ENCODE peak calls at places on chromosomes 11 and 22, in ten cellular contexts. C, H, N, F, G, M, Y, V, J and Z are unnamed samples.

GRCh38 chr22:50530280-50530856 is 556 bp upstream of the TYMP start:
- DNase-seq in V (no peak), G (no peak), Y (peak), J (no peak), M (peak), N (peak), F (no peak), H (peak), C (peak), Z (peak)

GRCh38 chr11:61645179-61645868 is 34.9 kb upstream of the DAGLA start:
- DNase-seq in H (no peak), J (no peak), V (no peak), M (no peak), F (no peak), N (no peak), Y (no peak), G (no peak), C (no peak), Z (peak)

GRCh38 chr11:14894657-14895598 is 2.9 kb upstream of the CYP2R1 start:
- DNase-seq in G (peak), N (peak), J (no peak), V (no peak), C (peak), Y (peak), H (peak), F (no peak), M (no peak), Z (peak)

GRCh38 chr22:48881326-48881980 is 946.2 kb downstream of the BRD1 start:
- DNase-seq in J (no peak), M (no peak), Y (no peak), C (no peak), N (no peak), H (no peak), F (no peak), V (no peak), G (no peak), Z (no peak)

GRCh38 chr11:95924414-95924760 is 480 bp upstream of the MTMR2 start:
- DNase-seq in H (peak), G (peak), J (no peak), V (peak), Y (peak), M (no peak), C (no peak), N (no peak), F (no peak), Z (peak)

GRCh38 chr22:42937164-42937854 is 77.6 kb downstream of the PACSIN2 start:
- DNase-seq in V (peak), J (no peak), N (no peak), M (no peak), C (peak), F (no peak), H (peak), G (peak), Y (no peak), Z (peak)

GRCh38 chr22:26398741-26399153 is 30.3 kb upstream of the ASPHD2 start:
- DNase-seq in N (peak), V (peak), Y (peak), G (no peak), F (no peak), J (peak), H (peak), C (peak), M (no peak), Z (peak)

GRCh38 chr11:59770324-59770723 is 15.1 kb downstream of the STX3 start:
- DNase-seq in C (no peak), V (no peak), N (no peak), F (no peak), Y (no peak), M (no peak), G (no peak), H (no peak), J (no peak), Z (no peak)

GRCh38 chr11:59473015-59473414 is at the start of gene OR4D10:
- DNase-seq in H (no peak), Y (no peak), F (no peak), J (no peak), V (no peak), C (no peak), G (no peak), N (no peak), M (no peak), Z (no peak)

GRCh38 chr11:133833101-133833898 is 12.0 kb downstream of the SPATA19 start:
- DNase-seq in V (no peak), N (no peak), F (no peak), G (no peak), C (no peak), Y (no peak), H (no peak), M (peak), J (no peak), Z (no peak)

GRCh38 chr22:19820880-19821522 is 33.7 kb downstream of the GNB1L start:
- DNase-seq in F (no peak), H (no peak), J (no peak), V (no peak), G (no peak), N (no peak), C (no peak), M (peak), Y (no peak), Z (no peak)

GRCh38 chr11:64222651-64223000 is 3.4 kb downstream of the TRPT1 start:
- DNase-seq in J (no peak), Y (no peak), N (no peak), H (no peak), M (no peak), F (no peak), V (no peak), C (no peak), G (no peak), Z (peak)

GRCh38 chr11:36364551-36364950 is 68.5 kb downstream of the PRR5L start:
- DNase-seq in G (no peak), V (no peak), H (peak), N (no peak), M (no peak), C (peak), F (no peak), J (no peak), Y (no peak), Z (no peak)

GRCh38 chr11:65446446-65447277 is 24.1 kb downstream of the NEAT1 start:
- DNase-seq in M (peak), Y (peak), J (no peak), V (no peak), G (peak), C (no peak), N (peak), H (peak), F (no peak), Z (no peak)

GRCh38 chr11:61762798-61763197 is 10.4 kb downstream of the MYRF start:
- DNase-seq in M (no peak), V (no peak), F (no peak), J (no peak), Y (no peak), G (no peak), H (no peak), N (no peak), C (no peak), Z (no peak)

GRCh38 chr11:102361100-102362021 is 14.3 kb downstream of the BIRC2 start:
- DNase-seq in V (no peak), N (no peak), Y (no peak), F (no peak), G (no peak), J (no peak), M (no peak), H (peak), C (no peak), Z (no peak)

GRCh38 chr11:26028294-26028954 is 303.5 kb upstream of the ANO3 start:
- DNase-seq in J (peak), F (no peak), Y (no peak), H (peak), G (no peak), V (no peak), C (peak), M (no peak), N (no peak), Z (peak)

GRCh38 chr11:64036081-64037026 is 623 bp downstream of the FLRT1 start:
- DNase-seq in H (peak), C (peak), V (no peak), Y (peak), N (no peak), G (no peak), M (no peak), F (no peak), J (no peak), Z (peak)

GRCh38 chr11:126138636-126139540 is 72.6 kb downstream of the RPUSD4 start:
- DNase-seq in J (no peak), Y (peak), H (no peak), F (no peak), M (no peak), V (no peak), G (no peak), N (no peak), C (no peak), Z (no peak)

GRCh38 chr11:2277933-2278523 is 7.6 kb upstream of the ASCL2 start:
- DNase-seq in M (peak), G (no peak), Y (peak), F (no peak), N (no peak), J (no peak), H (no peak), C (no peak), V (no peak), Z (no peak)

GRCh38 chr22:43236401-43237166 is 49.6 kb upstream of the TTLL12 start:
- DNase-seq in V (no peak), F (no peak), J (no peak), H (no peak), C (no peak), Y (peak), N (no peak), G (no peak), M (no peak), Z (no peak)

GRCh38 chr11:77047007-77047927 is 13.1 kb downstream of the B3GNT6 start:
- DNase-seq in V (peak), H (peak), F (peak), J (peak), C (peak), Y (peak), G (peak), N (peak), M (no peak), Z (peak)

GRCh38 chr11:1564535-1565172 is 7.4 kb downstream of the DUSP8 start:
- DNase-seq in Y (no peak), J (peak), M (no peak), F (no peak), G (no peak), N (no peak), V (peak), H (peak), C (peak), Z (peak)

GRCh38 chr22:45584621-45585436 is 82.1 kb downstream of the FBLN1 start:
- DNase-seq in Y (no peak), J (no peak), V (no peak), F (no peak), N (no peak), G (no peak), M (no peak), C (no peak), H (no peak), Z (peak)

GRCh38 chr11:91972665-91973266 is 251.9 kb upstream of the FAT3 start:
- DNase-seq in F (no peak), V (no peak), G (no peak), M (no peak), J (no peak), H (no peak), Y (no peak), N (no peak), C (no peak), Z (no peak)

GRCh38 chr11:62402226-62402625 is 16.6 kb upstream of the SCGB1A1 start:
- DNase-seq in Y (peak), M (peak), V (no peak), F (no peak), N (peak), C (no peak), G (no peak), H (no peak), J (no peak), Z (peak)

GRCh38 chr22:23578306-23578705 is 1.8 kb downstream of the IGLL1 start:
- DNase-seq in N (no peak), V (no peak), G (no peak), F (no peak), H (no peak), Y (no peak), J (no peak), M (no peak), C (no peak), Z (no peak)

GRCh38 chr22:43777204-43777671 is 34.9 kb downstream of the EFCAB6 start:
- DNase-seq in C (peak), H (peak), F (no peak), M (no peak), Y (no peak), N (no peak), J (peak), V (no peak), G (no peak), Z (peak)

GRCh38 chr22:43750751-43751150 is 61.4 kb downstream of the EFCAB6 start:
- DNase-seq in M (no peak), Y (no peak), C (peak), F (no peak), N (no peak), J (no peak), V (no peak), G (no peak), H (no peak), Z (no peak)

GRCh38 chr11:61362542-61362875 is 335 bp downstream of the TMEM138 start:
- DNase-seq in Y (no peak), N (no peak), F (no peak), G (no peak), M (peak), H (peak), J (no peak), C (peak), V (no peak), Z (no peak)

GRCh38 chr11:8183136-8183535 is 14.3 kb upstream of the RIC3 start:
- DNase-seq in N (no peak), F (no peak), M (no peak), G (no peak), V (no peak), Y (no peak), H (no peak), J (no peak), C (no peak), Z (no peak)

DNA sequence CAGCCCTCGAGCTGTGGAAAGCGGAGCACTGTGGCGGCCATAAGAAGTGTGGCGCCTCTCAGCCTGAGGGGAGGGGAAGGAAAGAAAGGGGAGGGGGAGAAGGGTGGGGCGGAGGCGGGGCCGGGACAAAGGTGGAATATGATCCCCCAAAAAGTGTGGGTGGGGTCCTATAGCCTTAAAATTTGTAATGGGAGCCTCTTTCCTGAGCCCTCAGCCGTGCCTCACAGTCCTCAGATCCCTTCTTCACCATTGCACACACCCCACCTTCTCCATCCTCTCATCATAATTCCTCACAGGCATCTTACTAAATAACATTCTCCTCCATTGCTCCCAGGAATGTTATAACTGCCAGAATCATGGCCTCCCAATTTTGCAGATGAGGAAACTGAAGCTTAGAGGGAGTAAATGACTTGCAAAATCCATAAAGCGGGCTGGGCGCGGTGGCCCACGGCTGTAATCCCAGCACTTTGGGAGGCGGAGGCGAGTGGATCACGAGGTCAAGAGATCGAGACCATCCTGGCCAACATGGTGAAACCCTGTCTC is 600 bp upstream of the RAB6A start:
- DNase-seq in H (no peak), M (no peak), N (no peak), C (peak), F (no peak), Y (peak), V (no peak), G (no peak), J (no peak), Z (no peak)
- TF ChIP-seq CTCF in H (no peak), M (no peak), N (no peak), C (no peak), F (no peak), Y (no peak), V (no peak), G (no peak), J (no peak), Z (no peak)

GRCh38 chr11:12045914-12046635 is 37.6 kb upstream of the DKK3 start:
- DNase-seq in J (no peak), Y (no peak), V (no peak), N (no peak), G (no peak), M (no peak), H (no peak), C (peak), F (no peak), Z (no peak)

GRCh38 chr11:12044799-12045198 is 36.4 kb upstream of the DKK3 start:
- DNase-seq in J (no peak), C (no peak), G (no peak), H (no peak), F (no peak), Y (no peak), N (no peak), M (no peak), V (no peak), Z (no peak)

GRCh38 chr11:12042215-12042676 is 33.8 kb upstream of the DKK3 start:
- DNase-seq in Y (no peak), V (peak), H (peak), M (no peak), C (peak), F (no peak), N (no peak), G (no peak), J (peak), Z (peak)

GRCh38 chr11:12043221-12043620 is 34.8 kb upstream of the DKK3 start:
- DNase-seq in N (no peak), V (no peak), F (no peak), G (no peak), C (no peak), Y (no peak), H (no peak), M (no peak), J (no peak), Z (no peak)

DNA sequence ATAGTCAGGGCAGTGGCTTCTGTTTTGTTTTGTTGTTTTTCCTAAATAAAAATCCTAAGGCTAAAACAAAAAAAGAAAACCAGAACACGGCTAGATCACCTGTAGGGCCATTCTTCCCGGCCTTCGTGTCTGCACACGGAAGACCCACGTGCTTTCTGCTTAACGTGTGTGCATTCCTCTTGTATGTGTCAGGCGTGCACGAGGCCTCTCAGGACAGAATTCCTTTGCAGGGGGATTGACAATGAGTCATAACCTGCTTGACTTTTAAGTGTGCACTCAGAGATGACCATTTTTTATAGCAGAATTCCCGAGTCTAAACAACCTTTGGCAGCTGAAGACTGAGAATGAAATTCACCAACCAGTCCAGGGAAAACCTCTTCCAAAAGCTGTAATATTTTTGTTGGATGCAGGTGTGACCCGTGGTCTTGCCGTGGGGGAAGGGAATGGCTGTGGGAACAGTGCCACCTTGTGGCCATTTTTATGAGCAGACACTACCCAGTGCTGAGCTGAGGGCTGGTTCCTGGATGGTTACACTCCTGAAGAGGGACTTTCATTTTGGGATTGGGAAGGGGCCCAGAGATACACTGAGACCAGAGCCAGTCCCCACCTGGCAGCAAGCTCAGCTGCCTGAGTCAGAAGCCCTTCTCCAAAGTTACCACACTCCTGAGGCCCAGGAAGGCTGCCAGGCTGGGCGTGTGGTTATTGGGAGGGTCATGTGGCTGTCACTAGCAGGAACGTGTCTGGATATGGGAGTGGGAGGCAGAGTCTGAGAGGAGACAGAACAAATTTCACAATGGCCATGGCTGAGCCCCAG is 35.7 kb upstream of the DKK3 start:
- DNase-seq in J (peak), M (peak), V (peak), H (peak), F (no peak), N (peak), C (peak), Y (peak), G (no peak), Z (peak)
- H3K4me3 ChIP-seq in J (no peak), M (peak), V (peak), H (no peak), F (no peak), N (no peak), C (no peak), Y (no peak), G (no peak), Z (peak)

GRCh38 chr11:123151366-123151765 is 43.7 kb downstream of the CLMP start:
- DNase-seq in Y (no peak), N (no peak), C (no peak), V (no peak), M (no peak), G (no peak), F (no peak), H (no peak), J (no peak), Z (no peak)
- TF ChIP-seq CTCF in Y (no peak), N (no peak), C (no peak), V (no peak), M (no peak), G (no peak), F (no peak), H (no peak), J (no peak), Z (no peak)

GRCh38 chr22:36758792-36759271 is 17.1 kb downstream of the IFT27 start:
- DNase-seq in V (no peak), F (no peak), G (no peak), N (no peak), J (no peak), H (no peak), C (no peak), M (peak), Y (no peak), Z (no peak)
- H3K4me3 ChIP-seq in V (no peak), F (no peak), G (no peak), N (no peak), J (no peak), H (no peak), C (no peak), M (no peak), Y (no peak), Z (no peak)

GRCh38 chr11:130144129-130144528 is 15.5 kb upstream of the ST14 start:
- DNase-seq in G (no peak), C (no peak), F (no peak), Y (no peak), M (peak), V (no peak), J (no peak), H (no peak), N (no peak), Z (no peak)

GRCh38 chr11:130145328-130145812 is 14.2 kb upstream of the ST14 start:
- DNase-seq in M (no peak), N (no peak), F (no peak), J (no peak), G (no peak), V (no peak), C (peak), H (no peak), Y (no peak), Z (no peak)

GRCh38 chr11:130146797-130147196 is 12.8 kb upstream of the ST14 start:
- DNase-seq in C (no peak), Y (no peak), V (no peak), M (peak), H (no peak), G (no peak), N (peak), J (no peak), F (no peak), Z (no peak)

GRCh38 chr11:130144721-130145327 is 14.8 kb upstream of the ST14 start:
- DNase-seq in F (no peak), J (no peak), H (peak), V (no peak), G (no peak), Y (no peak), N (no peak), M (peak), C (no peak), Z (no peak)

GRCh38 chr11:130145975-130146776 is 13.4 kb upstream of the ST14 start:
- DNase-seq in J (no peak), H (peak), N (no peak), Y (no peak), V (no peak), C (peak), G (no peak), M (peak), F (no peak), Z (peak)
- TF ChIP-seq CTCF in J (peak), H (peak), N (no peak), Y (no peak), V (peak), C (peak), G (peak), M (no peak), F (peak), Z (peak)